ENCODE peak calls at places on chromosomes 13 and 19, in seven cellular contexts. O is AG09309; Y is choroid plexus epithelial cell; W is activated naive CD8-positive, alpha-beta T cell treated with anti-CD3 and anti-CD28 coated beads for 36 hours; F is activated T-helper 9 cell treated with anti-CD3 and anti-CD28 coated beads, Interleukin-2, amount 50 U/mL, for 16 hours; U is uterus; H is T-helper 2 cell. C is an unnamed sample.

GRCh38 chr19:37127999-37128820 is 44.3 kb downstream of the ZNF585A start:
- DNase-seq in O (no peak), Y (no peak), W (no peak), F (no peak), U (no peak), H (no peak), C (no peak)

GRCh38 chr13:78372581-78372980 is 230.8 kb downstream of the POU4F1 start:
- DNase-seq in O (no peak), Y (no peak), W (no peak), F (no peak), U (no peak), H (no peak), C (no peak)

GRCh38 chr13:21106089-21106488 is 44.7 kb upstream of the LATS2 start:
- DNase-seq in O (peak), Y (peak), W (no peak), F (no peak), U (no peak), H (no peak), C (no peak)

GRCh38 chr13:98327326-98328314 is 150.6 kb upstream of the RNF113B start:
- DNase-seq in O (peak), Y (peak), W (no peak), F (no peak), U (no peak), H (no peak), C (no peak)

GRCh38 chr19:2039959-2040646 is 10.9 kb downstream of the MKNK2 start:
- DNase-seq in O (no peak), Y (no peak), W (no peak), F (no peak), U (peak), H (no peak), C (no peak)

GRCh38 chr19:3055741-3056453 is 6.4 kb downstream of the TLE5 start:
- DNase-seq in O (no peak), Y (no peak), W (no peak), F (no peak), U (peak), H (no peak), C (peak)

GRCh38 chr13:43058318-43058674 is 34.9 kb downstream of the DNAJC15 start:
- DNase-seq in O (peak), Y (peak), W (peak), F (no peak), U (no peak), H (peak), C (no peak)

GRCh38 chr19:44640518-44640917 is 3.2 kb upstream of the PVR start:
- DNase-seq in O (no peak), Y (peak), W (no peak), F (no peak), U (no peak), H (no peak), C (no peak)

GRCh38 chr19:55034751-55035150 is 3.3 kb downstream of the GP6 start:
- DNase-seq in O (no peak), Y (no peak), W (no peak), F (no peak), U (no peak), H (no peak), C (no peak)

GRCh38 chr13:108426893-108427292 is 157.4 kb downstream of the TNFSF13B start:
- DNase-seq in O (no peak), Y (peak), W (no peak), F (no peak), U (no peak), H (no peak), C (no peak)

GRCh38 chr19:36093146-36093662 is 17.7 kb upstream of the OVOL3 start:
- DNase-seq in O (no peak), Y (no peak), W (peak), F (no peak), U (no peak), H (peak), C (no peak)

GRCh38 chr19:42042455-42043170 is 27.4 kb downstream of the GRIK5 start:
- DNase-seq in O (no peak), Y (no peak), W (no peak), F (no peak), U (no peak), H (no peak), C (no peak)

GRCh38 chr19:1235625-1236538 is 1.9 kb downstream of the CBARP start:
- DNase-seq in O (no peak), Y (peak), W (no peak), F (no peak), U (no peak), H (no peak), C (no peak)

GRCh38 chr13:44921931-44922758 is 67.1 kb downstream of the NUFIP1 start:
- DNase-seq in O (peak), Y (peak), W (no peak), F (no peak), U (peak), H (no peak), C (peak)

GRCh38 chr19:23415034-23415433 is 19.8 kb upstream of the ZNF91 start:
- DNase-seq in O (no peak), Y (no peak), W (no peak), F (no peak), U (no peak), H (no peak), C (no peak)

GRCh38 chr13:44764334-44764733 is 188.2 kb upstream of the TSC22D1 start:
- DNase-seq in O (no peak), Y (no peak), W (no peak), F (no peak), U (no peak), H (no peak), C (no peak)

GRCh38 chr19:46722004-46722380 is 5.1 kb upstream of the PRKD2 start:
- DNase-seq in O (no peak), Y (no peak), W (no peak), F (no peak), U (no peak), H (no peak), C (no peak)

GRCh38 chr13:60158321-60158801 is 5.4 kb downstream of the DIAPH3 start:
- DNase-seq in O (no peak), Y (no peak), W (no peak), F (no peak), U (no peak), H (no peak), C (no peak)

GRCh38 chr13:113976711-113977684 is 3.1 kb upstream of the C13orf46 start:
- DNase-seq in O (peak), Y (peak), W (no peak), F (no peak), U (peak), H (no peak), C (no peak)

GRCh38 chr19:7083076-7083956 is 13.8 kb downstream of the ZNF557 start:
- DNase-seq in O (no peak), Y (peak), W (no peak), F (no peak), U (no peak), H (peak), C (no peak)

GRCh38 chr19:3700242-3701032 is at the start of gene PIP5K1C:
- DNase-seq in O (no peak), Y (peak), W (peak), F (peak), U (peak), H (peak), C (peak)

GRCh38 chr13:79679334-79679733 is 198.4 kb downstream of the NDFIP2 start:
- DNase-seq in O (peak), Y (peak), W (peak), F (no peak), U (peak), H (peak), C (peak)

GRCh38 chr13:33224191-33224590 is 61.4 kb downstream of the STARD13 start:
- DNase-seq in O (no peak), Y (no peak), W (no peak), F (no peak), U (no peak), H (no peak), C (no peak)

GRCh38 chr13:79547821-79548220 is 66.9 kb downstream of the NDFIP2 start:
- DNase-seq in O (no peak), Y (peak), W (no peak), F (no peak), U (no peak), H (no peak), C (no peak)

GRCh38 chr13:113152894-113153809 is 5.3 kb upstream of the PROZ start:
- DNase-seq in O (no peak), Y (peak), W (peak), F (no peak), U (peak), H (no peak), C (peak)

GRCh38 chr13:112445411-112446271 is 69.5 kb downstream of the SPACA7 start:
- DNase-seq in O (no peak), Y (no peak), W (no peak), F (no peak), U (no peak), H (no peak), C (peak)

GRCh38 chr13:113974304-113975281 is 717 bp upstream of the C13orf46 start:
- DNase-seq in O (no peak), Y (no peak), W (no peak), F (no peak), U (peak), H (no peak), C (peak)

GRCh38 chr13:69644447-69644846 is 463.2 kb upstream of the ATXN8OS start:
- DNase-seq in O (no peak), Y (no peak), W (no peak), F (no peak), U (no peak), H (no peak), C (no peak)

GRCh38 chr13:21389124-21389523 is 70.0 kb downstream of the ZDHHC20 start:
- DNase-seq in O (no peak), Y (no peak), W (no peak), F (no peak), U (no peak), H (peak), C (no peak)

GRCh38 chr13:21550918-21551317 is 53.1 kb downstream of the MICU2 start:
- DNase-seq in O (no peak), Y (no peak), W (no peak), F (no peak), U (no peak), H (no peak), C (no peak)

GRCh38 chr19:42172261-42172660 is 40.0 kb upstream of the POU2F2 start:
- DNase-seq in O (no peak), Y (no peak), W (no peak), F (no peak), U (no peak), H (no peak), C (no peak)

GRCh38 chr19:46979103-46979769 is 40.4 kb upstream of the NPAS1 start:
- DNase-seq in O (no peak), Y (no peak), W (no peak), F (no peak), U (no peak), H (no peak), C (no peak)

GRCh38 chr13:84983321-84983720 is 815.9 kb downstream of the SLITRK6 start:
- DNase-seq in O (no peak), Y (no peak), W (no peak), F (no peak), U (no peak), H (no peak), C (no peak)

GRCh38 chr19:43820098-43820860 is 6.8 kb upstream of the ZNF283 start:
- DNase-seq in O (no peak), Y (peak), W (peak), F (no peak), U (peak), H (no peak), C (no peak)

GRCh38 chr19:22422220-22422619 is at the start of gene ZNF98:
- DNase-seq in O (no peak), Y (no peak), W (no peak), F (no peak), U (peak), H (peak), C (no peak)

GRCh38 chr19:49338691-49339363 is 3.6 kb downstream of the CD37 start:
- DNase-seq in O (no peak), Y (peak), W (peak), F (no peak), U (peak), H (no peak), C (peak)

GRCh38 chr19:24054044-24054935 is 32.7 kb upstream of the ZNF254 start:
- DNase-seq in O (peak), Y (peak), W (no peak), F (no peak), U (no peak), H (peak), C (peak)